ENCODE peak calls at places on chromosomes 2 and 18, in four cellular contexts. One of them, this sample, is unnamed.

GRCh38 chr2:133605031-133605773 is 36.9 kb upstream of the NCKAP5 start:
- DNase-seq in bronchial epithelial cell: no peak
- DNase-seq in GM12878: no peak
- DNase-seq in mucosa of descending colon: no peak
- DNase-seq in this sample: no peak

GRCh38 chr2:41500895-41501294 is 546.9 kb upstream of the PKDCC start:
- DNase-seq in bronchial epithelial cell: no peak
- DNase-seq in GM12878: no peak
- DNase-seq in mucosa of descending colon: no peak
- DNase-seq in this sample: no peak

GRCh38 chr18:60090170-60090569 is 190.4 kb downstream of the PMAIP1 start:
- DNase-seq in bronchial epithelial cell: peak
- DNase-seq in GM12878: no peak
- DNase-seq in mucosa of descending colon: no peak
- DNase-seq in this sample: no peak

GRCh38 chr2:151767536-151767935 is 33.3 kb upstream of the NEB start:
- DNase-seq in bronchial epithelial cell: no peak
- DNase-seq in GM12878: no peak
- DNase-seq in mucosa of descending colon: no peak
- DNase-seq in this sample: no peak

GRCh38 chr2:55581875-55582547 is 35.4 kb downstream of the PPP4R3B start:
- DNase-seq in bronchial epithelial cell: no peak
- DNase-seq in GM12878: no peak
- DNase-seq in mucosa of descending colon: no peak
- DNase-seq in this sample: peak

GRCh38 chr2:182509231-182509630 is 82.4 kb upstream of the PDE1A start:
- DNase-seq in bronchial epithelial cell: no peak
- DNase-seq in GM12878: no peak
- DNase-seq in mucosa of descending colon: no peak
- DNase-seq in this sample: no peak

GRCh38 chr18:55778731-55779460 is 190.9 kb upstream of the TCF4 start:
- DNase-seq in bronchial epithelial cell: peak
- DNase-seq in GM12878: no peak
- DNase-seq in mucosa of descending colon: no peak
- DNase-seq in this sample: no peak

GRCh38 chr2:61179701-61180639 is 18.0 kb downstream of the C2orf74 start:
- DNase-seq in bronchial epithelial cell: peak
- DNase-seq in GM12878: no peak
- DNase-seq in mucosa of descending colon: peak
- DNase-seq in this sample: no peak

GRCh38 chr2:20560891-20561702 is 89.8 kb downstream of the HS1BP3 start:
- DNase-seq in bronchial epithelial cell: peak
- DNase-seq in GM12878: no peak
- DNase-seq in mucosa of descending colon: no peak
- DNase-seq in this sample: no peak

GRCh38 chr2:221792971-221793670 is 221.0 kb upstream of the EPHA4 start:
- DNase-seq in bronchial epithelial cell: no peak
- DNase-seq in GM12878: no peak
- DNase-seq in mucosa of descending colon: no peak
- DNase-seq in this sample: no peak

GRCh38 chr18:22983175-22983574 is 50.0 kb downstream of the RBBP8 start:
- DNase-seq in bronchial epithelial cell: peak
- DNase-seq in GM12878: no peak
- DNase-seq in mucosa of descending colon: no peak
- DNase-seq in this sample: no peak

GRCh38 chr2:74690571-74690970 is 36.5 kb downstream of the SEMA4F start:
- DNase-seq in bronchial epithelial cell: peak
- DNase-seq in GM12878: peak
- DNase-seq in mucosa of descending colon: no peak
- DNase-seq in this sample: peak

GRCh38 chr18:78238404-78239089 is 741.1 kb upstream of the SALL3 start:
- DNase-seq in bronchial epithelial cell: no peak
- DNase-seq in GM12878: no peak
- DNase-seq in mucosa of descending colon: no peak
- DNase-seq in this sample: no peak

GRCh38 chr2:124283090-124283489 is 258.0 kb downstream of the CNTNAP5 start:
- DNase-seq in bronchial epithelial cell: peak
- DNase-seq in GM12878: no peak
- DNase-seq in mucosa of descending colon: no peak
- DNase-seq in this sample: peak

GRCh38 chr2:163664610-163665009 is 71.2 kb downstream of the FIGN start:
- DNase-seq in bronchial epithelial cell: peak
- DNase-seq in GM12878: no peak
- DNase-seq in mucosa of descending colon: no peak
- DNase-seq in this sample: peak

GRCh38 chr18:22538463-22538862 is 120.7 kb upstream of the CTAGE1 start:
- DNase-seq in bronchial epithelial cell: no peak
- DNase-seq in GM12878: no peak
- DNase-seq in mucosa of descending colon: no peak
- DNase-seq in this sample: no peak

GRCh38 chr2:177334940-177335543 is 57.5 kb upstream of the AGPS start:
- DNase-seq in bronchial epithelial cell: peak
- DNase-seq in GM12878: no peak
- DNase-seq in mucosa of descending colon: no peak
- DNase-seq in this sample: no peak

GRCh38 chr18:65343571-65343970 is 407.2 kb upstream of the CDH7 start:
- DNase-seq in bronchial epithelial cell: no peak
- DNase-seq in GM12878: no peak
- DNase-seq in mucosa of descending colon: no peak
- DNase-seq in this sample: no peak

GRCh38 chr2:166057363-166058169 is 70.3 kb downstream of the SCN1A start:
- DNase-seq in bronchial epithelial cell: peak
- DNase-seq in GM12878: no peak
- DNase-seq in mucosa of descending colon: no peak
- DNase-seq in this sample: no peak
- TF ChIP-seq CTCF in bronchial epithelial cell: peak
- TF ChIP-seq CTCF in GM12878: peak
- TF ChIP-seq CTCF in mucosa of descending colon: no peak
- TF ChIP-seq CTCF in this sample: peak

GRCh38 chr2:170711774-170712652 is 3.1 kb upstream of the SP5 start:
- DNase-seq in bronchial epithelial cell: no peak
- DNase-seq in GM12878: no peak
- DNase-seq in mucosa of descending colon: peak
- DNase-seq in this sample: no peak
- H3K4me3 ChIP-seq in bronchial epithelial cell: no peak
- H3K4me3 ChIP-seq in GM12878: no peak
- H3K4me3 ChIP-seq in mucosa of descending colon: no peak
- H3K4me3 ChIP-seq in this sample: no peak

DNA sequence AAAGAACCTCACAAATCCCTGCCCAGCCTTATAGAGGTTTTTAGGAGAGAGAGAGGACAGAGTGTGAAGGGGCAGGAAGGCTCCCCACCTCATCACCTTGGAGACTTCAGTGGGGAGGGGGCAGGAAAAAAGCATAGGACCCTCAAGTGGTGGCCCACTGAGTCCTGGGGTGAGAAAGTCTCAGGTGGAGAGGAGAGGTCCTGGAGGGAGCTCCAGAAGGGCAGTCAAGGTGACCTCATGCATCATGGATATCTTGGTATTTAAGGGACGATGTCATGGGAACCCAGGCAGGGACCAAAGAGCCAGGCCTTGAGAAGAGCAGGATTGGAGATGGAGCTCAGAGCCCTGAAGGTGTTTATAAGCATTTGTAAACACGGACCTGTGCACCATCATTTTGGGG is 204.5 kb downstream of the SLC4A3 start:
- DNase-seq in bronchial epithelial cell: no peak
- DNase-seq in GM12878: no peak
- DNase-seq in mucosa of descending colon: no peak
- DNase-seq in this sample: no peak
- TF ChIP-seq CTCF in bronchial epithelial cell: no peak
- TF ChIP-seq CTCF in GM12878: no peak
- TF ChIP-seq CTCF in mucosa of descending colon: no peak
- TF ChIP-seq CTCF in this sample: no peak

DNA sequence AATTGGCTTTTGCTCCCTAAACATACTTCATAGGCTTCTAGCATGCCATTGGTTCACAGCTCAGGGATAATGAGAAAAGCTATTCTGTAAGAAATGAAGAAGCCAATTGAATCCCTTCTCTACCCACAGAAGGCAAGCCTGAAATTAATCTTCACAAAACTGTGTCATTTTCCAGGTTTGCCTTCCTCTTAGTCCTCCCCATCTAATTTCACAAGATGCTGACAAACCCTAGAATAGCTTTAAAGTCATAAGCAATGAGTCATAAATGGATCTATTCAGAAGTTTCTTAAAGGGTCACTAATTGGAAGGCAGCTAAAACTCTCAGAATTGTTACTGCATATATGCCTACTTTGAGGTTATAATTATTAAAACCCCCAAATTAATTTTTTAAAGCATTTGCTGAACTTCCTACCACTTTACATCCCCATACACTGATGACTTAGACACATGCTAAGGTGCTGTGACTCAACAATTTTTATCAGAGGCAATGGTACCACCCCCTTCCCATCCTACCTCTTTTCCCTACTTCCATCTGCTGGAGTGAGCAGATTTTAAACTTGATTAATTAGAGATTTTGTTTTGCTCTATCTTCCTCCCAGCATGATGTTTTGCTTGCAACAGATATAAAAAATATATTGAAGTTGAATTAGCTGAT is 51.3 kb upstream of the NABP1 start:
- DNase-seq in bronchial epithelial cell: peak
- DNase-seq in GM12878: no peak
- DNase-seq in mucosa of descending colon: no peak
- DNase-seq in this sample: no peak
- H3K4me3 ChIP-seq in bronchial epithelial cell: no peak
- H3K4me3 ChIP-seq in GM12878: no peak
- H3K4me3 ChIP-seq in mucosa of descending colon: no peak
- H3K4me3 ChIP-seq in this sample: no peak

GRCh38 chr2:232887171-232887850 is 17.2 kb downstream of the SNORC start:
- DNase-seq in bronchial epithelial cell: no peak
- DNase-seq in GM12878: no peak
- DNase-seq in mucosa of descending colon: peak
- DNase-seq in this sample: no peak
- TF ChIP-seq CTCF in bronchial epithelial cell: no peak
- TF ChIP-seq CTCF in GM12878: no peak
- TF ChIP-seq CTCF in mucosa of descending colon: no peak
- TF ChIP-seq CTCF in this sample: peak

DNA sequence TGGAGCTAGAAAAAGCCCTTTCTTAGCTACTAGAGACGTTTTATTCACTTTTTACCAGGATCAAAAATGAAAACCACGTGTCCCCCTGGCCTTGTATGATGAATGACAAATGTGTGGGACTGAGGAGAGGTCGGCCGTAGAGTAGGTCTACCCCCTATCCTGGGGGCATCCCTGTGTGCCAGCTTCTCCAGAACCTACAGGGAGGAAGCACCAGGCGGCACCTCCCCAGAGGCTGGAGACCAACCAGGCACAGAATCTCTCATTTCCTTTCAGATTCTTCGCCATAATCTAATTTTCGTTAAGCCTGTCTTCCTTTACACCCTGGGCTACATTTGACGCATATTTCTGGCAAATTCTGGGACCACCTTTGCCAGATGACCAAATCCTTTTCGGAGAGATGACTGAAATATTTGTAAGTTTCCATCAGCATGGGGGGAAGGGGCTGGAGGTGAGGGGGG is 15.9 kb downstream of the TWIST2 start:
- DNase-seq in bronchial epithelial cell: no peak
- DNase-seq in GM12878: no peak
- DNase-seq in mucosa of descending colon: no peak
- DNase-seq in this sample: no peak
- H3K4me3 ChIP-seq in bronchial epithelial cell: no peak
- H3K4me3 ChIP-seq in GM12878: no peak
- H3K4me3 ChIP-seq in mucosa of descending colon: no peak
- H3K4me3 ChIP-seq in this sample: no peak

GRCh38 chr2:237671466-237672173 is 44.2 kb downstream of the LRRFIP1 start:
- DNase-seq in bronchial epithelial cell: no peak
- DNase-seq in GM12878: no peak
- DNase-seq in mucosa of descending colon: no peak
- DNase-seq in this sample: no peak

GRCh38 chr2:237675326-237675725 is 47.9 kb downstream of the LRRFIP1 start:
- DNase-seq in bronchial epithelial cell: no peak
- DNase-seq in GM12878: no peak
- DNase-seq in mucosa of descending colon: no peak
- DNase-seq in this sample: no peak

GRCh38 chr2:237673130-237673921 is 45.9 kb downstream of the LRRFIP1 start:
- DNase-seq in bronchial epithelial cell: peak
- DNase-seq in GM12878: no peak
- DNase-seq in mucosa of descending colon: peak
- DNase-seq in this sample: no peak

GRCh38 chr2:237672731-237673129 is 45.3 kb downstream of the LRRFIP1 start:
- DNase-seq in bronchial epithelial cell: no peak
- DNase-seq in GM12878: no peak
- DNase-seq in mucosa of descending colon: no peak
- DNase-seq in this sample: no peak

GRCh38 chr2:237674731-237675276 is 47.4 kb downstream of the LRRFIP1 start:
- DNase-seq in bronchial epithelial cell: peak
- DNase-seq in GM12878: peak
- DNase-seq in mucosa of descending colon: peak
- DNase-seq in this sample: no peak
- TF ChIP-seq CTCF in bronchial epithelial cell: no peak
- TF ChIP-seq CTCF in GM12878: no peak
- TF ChIP-seq CTCF in mucosa of descending colon: no peak
- TF ChIP-seq CTCF in this sample: no peak

This sample was measured in epithelial cell of proximal tubule.